ENCODE peak calls at places on chromosomes 4 and X, in five cellular contexts. One of them, this sample, is unnamed.

GRCh38 chr4:146243883-146244277 is 29.5 kb downstream of the REELD1 start:
- DNase-seq in T-helper 1 cell: no peak
- DNase-seq in activated CD4-positive, alpha-beta T cell treated with anti-CD3 and anti-CD28 coated beads, Interleukin-2, amount 10 ng/mL, durations not matched to agents 7 days and 5 days: no peak
- DNase-seq in hippocampal formation: no peak
- DNase-seq in neuronal stem cell: no peak
- DNase-seq in this sample: no peak

GRCh38 chrX:24151513-24151912 is 2.0 kb downstream of the ZFX start:
- DNase-seq in T-helper 1 cell: no peak
- DNase-seq in activated CD4-positive, alpha-beta T cell treated with anti-CD3 and anti-CD28 coated beads, Interleukin-2, amount 10 ng/mL, durations not matched to agents 7 days and 5 days: no peak
- DNase-seq in hippocampal formation: no peak
- DNase-seq in neuronal stem cell: no peak
- DNase-seq in this sample: no peak

GRCh38 chr4:8547108-8547911 is 32.9 kb upstream of the GPR78 start:
- DNase-seq in T-helper 1 cell: no peak
- DNase-seq in activated CD4-positive, alpha-beta T cell treated with anti-CD3 and anti-CD28 coated beads, Interleukin-2, amount 10 ng/mL, durations not matched to agents 7 days and 5 days: no peak
- DNase-seq in hippocampal formation: no peak
- DNase-seq in neuronal stem cell: peak; percentile 17
- DNase-seq in this sample: no peak

GRCh38 chr4:180993179-180993841 is 1249.9 kb upstream of the TENM3 start:
- DNase-seq in T-helper 1 cell: no peak
- DNase-seq in activated CD4-positive, alpha-beta T cell treated with anti-CD3 and anti-CD28 coated beads, Interleukin-2, amount 10 ng/mL, durations not matched to agents 7 days and 5 days: no peak
- DNase-seq in hippocampal formation: no peak
- DNase-seq in neuronal stem cell: no peak
- DNase-seq in this sample: no peak

GRCh38 chr4:156638332-156638731 is 333.3 kb downstream of the PDGFC start:
- DNase-seq in T-helper 1 cell: no peak
- DNase-seq in activated CD4-positive, alpha-beta T cell treated with anti-CD3 and anti-CD28 coated beads, Interleukin-2, amount 10 ng/mL, durations not matched to agents 7 days and 5 days: no peak
- DNase-seq in hippocampal formation: no peak
- DNase-seq in neuronal stem cell: no peak
- DNase-seq in this sample: no peak

GRCh38 chr4:184099541-184099966 is 118.1 kb downstream of the ENPP6 start:
- DNase-seq in T-helper 1 cell: no peak
- DNase-seq in activated CD4-positive, alpha-beta T cell treated with anti-CD3 and anti-CD28 coated beads, Interleukin-2, amount 10 ng/mL, durations not matched to agents 7 days and 5 days: no peak
- DNase-seq in hippocampal formation: peak; percentile 22
- DNase-seq in neuronal stem cell: no peak
- DNase-seq in this sample: no peak

GRCh38 chr4:168955674-168956073 is 54.4 kb downstream of the CBR4 start:
- DNase-seq in T-helper 1 cell: no peak
- DNase-seq in activated CD4-positive, alpha-beta T cell treated with anti-CD3 and anti-CD28 coated beads, Interleukin-2, amount 10 ng/mL, durations not matched to agents 7 days and 5 days: no peak
- DNase-seq in hippocampal formation: no peak
- DNase-seq in neuronal stem cell: no peak
- DNase-seq in this sample: no peak

GRCh38 chrX:13836575-13836974 is 19.7 kb upstream of the GPM6B start:
- DNase-seq in T-helper 1 cell: no peak
- DNase-seq in activated CD4-positive, alpha-beta T cell treated with anti-CD3 and anti-CD28 coated beads, Interleukin-2, amount 10 ng/mL, durations not matched to agents 7 days and 5 days: no peak
- DNase-seq in hippocampal formation: no peak
- DNase-seq in neuronal stem cell: no peak
- DNase-seq in this sample: no peak

GRCh38 chrX:1883772-1884171 is 268.9 kb downstream of the ASMT start:
- DNase-seq in T-helper 1 cell: no peak
- DNase-seq in activated CD4-positive, alpha-beta T cell treated with anti-CD3 and anti-CD28 coated beads, Interleukin-2, amount 10 ng/mL, durations not matched to agents 7 days and 5 days: no peak
- DNase-seq in hippocampal formation: no peak
- DNase-seq in neuronal stem cell: no peak
- DNase-seq in this sample: no peak

GRCh38 chrX:107451754-107452153 is 2.3 kb downstream of the FRMPD3 start:
- DNase-seq in T-helper 1 cell: no peak
- DNase-seq in activated CD4-positive, alpha-beta T cell treated with anti-CD3 and anti-CD28 coated beads, Interleukin-2, amount 10 ng/mL, durations not matched to agents 7 days and 5 days: no peak
- DNase-seq in hippocampal formation: no peak
- DNase-seq in neuronal stem cell: peak; percentile 1
- DNase-seq in this sample: no peak

GRCh38 chr4:156762851-156763250 is 208.7 kb downstream of the PDGFC start:
- DNase-seq in T-helper 1 cell: no peak
- DNase-seq in activated CD4-positive, alpha-beta T cell treated with anti-CD3 and anti-CD28 coated beads, Interleukin-2, amount 10 ng/mL, durations not matched to agents 7 days and 5 days: no peak
- DNase-seq in hippocampal formation: no peak
- DNase-seq in neuronal stem cell: no peak
- DNase-seq in this sample: no peak

GRCh38 chr4:169064281-169064680 is 54.2 kb upstream of the CBR4 start:
- DNase-seq in T-helper 1 cell: no peak
- DNase-seq in activated CD4-positive, alpha-beta T cell treated with anti-CD3 and anti-CD28 coated beads, Interleukin-2, amount 10 ng/mL, durations not matched to agents 7 days and 5 days: no peak
- DNase-seq in hippocampal formation: no peak
- DNase-seq in neuronal stem cell: no peak
- DNase-seq in this sample: no peak

GRCh38 chrX:39813631-39814246 is 284.0 kb downstream of the BCOR start:
- DNase-seq in T-helper 1 cell: no peak
- DNase-seq in activated CD4-positive, alpha-beta T cell treated with anti-CD3 and anti-CD28 coated beads, Interleukin-2, amount 10 ng/mL, durations not matched to agents 7 days and 5 days: no peak
- DNase-seq in hippocampal formation: peak; percentile 55
- DNase-seq in neuronal stem cell: no peak
- DNase-seq in this sample: peak; percentile 25

GRCh38 chr4:78568640-78569261 is 17.2 kb downstream of the ANXA3 start:
- DNase-seq in T-helper 1 cell: no peak
- DNase-seq in activated CD4-positive, alpha-beta T cell treated with anti-CD3 and anti-CD28 coated beads, Interleukin-2, amount 10 ng/mL, durations not matched to agents 7 days and 5 days: no peak
- DNase-seq in hippocampal formation: no peak
- DNase-seq in neuronal stem cell: no peak
- DNase-seq in this sample: no peak

GRCh38 chr4:144499777-144500176 is 146.2 kb upstream of the HHIP start:
- DNase-seq in T-helper 1 cell: peak; percentile 3
- DNase-seq in activated CD4-positive, alpha-beta T cell treated with anti-CD3 and anti-CD28 coated beads, Interleukin-2, amount 10 ng/mL, durations not matched to agents 7 days and 5 days: no peak
- DNase-seq in hippocampal formation: no peak
- DNase-seq in neuronal stem cell: no peak
- DNase-seq in this sample: no peak

GRCh38 chr4:150224896-150225591 is 146.8 kb downstream of the DCLK2 start:
- DNase-seq in T-helper 1 cell: no peak
- DNase-seq in activated CD4-positive, alpha-beta T cell treated with anti-CD3 and anti-CD28 coated beads, Interleukin-2, amount 10 ng/mL, durations not matched to agents 7 days and 5 days: no peak
- DNase-seq in hippocampal formation: no peak
- DNase-seq in neuronal stem cell: no peak
- DNase-seq in this sample: no peak

GRCh38 chr4:122668241-122668640 is 47.4 kb upstream of the IL21 start:
- DNase-seq in T-helper 1 cell: no peak
- DNase-seq in activated CD4-positive, alpha-beta T cell treated with anti-CD3 and anti-CD28 coated beads, Interleukin-2, amount 10 ng/mL, durations not matched to agents 7 days and 5 days: no peak
- DNase-seq in hippocampal formation: no peak
- DNase-seq in neuronal stem cell: no peak
- DNase-seq in this sample: no peak

GRCh38 chr4:136742330-136742729 is 790.0 kb downstream of the PCDH18 start:
- DNase-seq in T-helper 1 cell: no peak
- DNase-seq in activated CD4-positive, alpha-beta T cell treated with anti-CD3 and anti-CD28 coated beads, Interleukin-2, amount 10 ng/mL, durations not matched to agents 7 days and 5 days: no peak
- DNase-seq in hippocampal formation: no peak
- DNase-seq in neuronal stem cell: no peak
- DNase-seq in this sample: no peak

GRCh38 chr4:139599594-139600374 is 43.8 kb upstream of the SETD7 start:
- DNase-seq in T-helper 1 cell: no peak
- DNase-seq in activated CD4-positive, alpha-beta T cell treated with anti-CD3 and anti-CD28 coated beads, Interleukin-2, amount 10 ng/mL, durations not matched to agents 7 days and 5 days: no peak
- DNase-seq in hippocampal formation: no peak
- DNase-seq in neuronal stem cell: no peak
- DNase-seq in this sample: no peak